ENCODE peak calls at places on chromosomes 16 and 17, in five cellular contexts. B is activated CD8-positive, alpha-beta T cell treated with anti-CD3 and anti-CD28 coated beads, Interleukin-2, amount 10 ng/mL, durations not matched to agents 7 days and 5 days; G is kidney; K is neuronal stem cell; M is effector memory CD4-positive, alpha-beta T cell. R is an unnamed sample.

GRCh38 chr17:78486228-78486802 is 90.9 kb downstream of the DNAH17 start:
- DNase-seq in B (no peak), G (no peak), K (no peak), M (no peak), R (no peak)

GRCh38 chr16:49203361-49203760 is 78.3 kb downstream of the CBLN1 start:
- DNase-seq in B (no peak), G (no peak), K (no peak), M (no peak), R (no peak)

GRCh38 chr16:22782299-22782698 is 31.7 kb upstream of the HS3ST2 start:
- DNase-seq in B (no peak), G (no peak), K (no peak), M (no peak), R (no peak)

GRCh38 chr17:45305532-45306087 is 11.2 kb downstream of the MAP3K14 start:
- DNase-seq in B (no peak), G (no peak), K (no peak), M (no peak), R (peak; percentile 53)

GRCh38 chr17:65589321-65589720 is 27.9 kb upstream of the AXIN2 start:
- DNase-seq in B (no peak), G (peak; percentile 29), K (no peak), M (no peak), R (no peak)

GRCh38 chr16:53968896-53969295 is 264.9 kb downstream of the FTO start:
- DNase-seq in B (no peak), G (no peak), K (no peak), M (no peak), R (no peak)

GRCh38 chr16:637081-638018 is 1.2 kb upstream of the METTL26 start:
- DNase-seq in B (peak; percentile 92), G (peak; percentile 98), K (no peak), M (peak; percentile 83), R (no peak)

GRCh38 chr16:2811703-2812471 is 5.2 kb upstream of the PRSS21 start:
- DNase-seq in B (no peak), G (no peak), K (no peak), M (no peak), R (no peak)

GRCh38 chr17:16322636-16323035 is 30.6 kb downstream of the CENPV start:
- DNase-seq in B (no peak), G (no peak), K (no peak), M (no peak), R (no peak)

GRCh38 chr16:48611329-48612137 is 1.6 kb upstream of the N4BP1 start:
- DNase-seq in B (peak; percentile 90), G (no peak), K (no peak), M (peak; percentile 83), R (no peak)

GRCh38 chr16:74837056-74837455 is 62.4 kb upstream of the FA2H start:
- DNase-seq in B (no peak), G (no peak), K (no peak), M (no peak), R (no peak)

GRCh38 chr16:9159839-9160550 is 68.6 kb downstream of the HAPSTR1 start:
- DNase-seq in B (peak; percentile 47), G (no peak), K (peak; percentile 63), M (no peak), R (peak; percentile 7)

GRCh38 chr17:77544347-77544746 is 403.6 kb downstream of the SEC14L1 start:
- DNase-seq in B (no peak), G (no peak), K (no peak), M (no peak), R (no peak)

GRCh38 chr17:7721612-7722011 is 4.1 kb downstream of the DNAH2 start:
- DNase-seq in B (no peak), G (no peak), K (no peak), M (no peak), R (no peak)

GRCh38 chr17:69874220-69874670 is 200.8 kb upstream of the KCNJ16 start:
- DNase-seq in B (no peak), G (no peak), K (no peak), M (no peak), R (peak; percentile 21)

GRCh38 chr16:55225972-55226542 is 97.9 kb upstream of the IRX6 start:
- DNase-seq in B (no peak), G (no peak), K (no peak), M (no peak), R (no peak)

GRCh38 chr16:87746178-87746577 is 19.6 kb downstream of the KLHDC4 start:
- DNase-seq in B (no peak), G (no peak), K (no peak), M (no peak), R (no peak)

GRCh38 chr17:35046740-35047283 is 16.7 kb downstream of the RFFL start:
- DNase-seq in B (peak; percentile 78), G (no peak), K (no peak), M (peak; percentile 38), R (no peak)

GRCh38 chr17:164536-165235 is 16.8 kb downstream of the DOC2B start:
- DNase-seq in B (peak; percentile 31), G (no peak), K (peak; percentile 66), M (no peak), R (peak; percentile 20)

GRCh38 chr16:7397901-7398300 is 65.3 kb downstream of the RBFOX1 start:
- DNase-seq in B (no peak), G (no peak), K (no peak), M (no peak), R (peak; percentile 89)

GRCh38 chr16:24036614-24037013 is 200.8 kb downstream of the PRKCB start:
- DNase-seq in B (peak; percentile 47), G (no peak), K (peak; percentile 36), M (peak; percentile 19), R (peak; percentile 26)

GRCh38 chr16:84084570-84085270 is 32.0 kb downstream of the MBTPS1 start:
- DNase-seq in B (peak; percentile 84), G (no peak), K (peak; percentile 48), M (peak; percentile 51), R (peak; percentile 53)

GRCh38 chr17:8785547-8786412 is 13.4 kb downstream of the MFSD6L start:
- DNase-seq in B (peak; percentile 71), G (peak; percentile 86), K (peak; percentile 81), M (peak; percentile 40), R (no peak)

GRCh38 chr17:79391808-79392233 is 219.0 kb downstream of the RBFOX3 start:
- DNase-seq in B (peak; percentile 73), G (peak; percentile 89), K (peak; percentile 85), M (peak; percentile 39), R (peak; percentile 35)

GRCh38 chr17:76382803-76383644 is 1.4 kb upstream of the SPHK1 start:
- DNase-seq in B (peak; percentile 84), G (peak; percentile 89), K (peak; percentile 82), M (peak; percentile 17), R (peak; percentile 49)

GRCh38 chr16:27355610-27356009 is 41.8 kb downstream of the IL4R start:
- DNase-seq in B (peak; percentile 46), G (no peak), K (no peak), M (peak; percentile 18), R (no peak)

GRCh38 chr16:53504161-53504663 is 1.2 kb upstream of the AKTIP start:
- DNase-seq in B (peak; percentile 45), G (peak; percentile 89), K (no peak), M (peak; percentile 31), R (peak; percentile 73)

GRCh38 chr16:89720520-89720858 is 209 bp downstream of the VPS9D1 start:
- DNase-seq in B (peak; percentile 39), G (peak; percentile 86), K (peak; percentile 63), M (no peak), R (no peak)

GRCh38 chr17:82094931-82095776 is 2.9 kb downstream of the FASN start:
- DNase-seq in B (no peak), G (peak; percentile 73), K (no peak), M (no peak), R (no peak)

GRCh38 chr16:21626659-21627277 is 25.6 kb downstream of the IGSF6 start:
- DNase-seq in B (peak; percentile 59), G (no peak), K (no peak), M (peak; percentile 19), R (peak; percentile 83)

GRCh38 chr16:83068686-83069085 is 441.9 kb downstream of the CDH13 start:
- DNase-seq in B (no peak), G (no peak), K (no peak), M (no peak), R (no peak)

GRCh38 chr17:83068641-83069570 is 10.5 kb upstream of the METRNL start:
- DNase-seq in B (peak; percentile 41), G (peak; percentile 73), K (no peak), M (no peak), R (no peak)

GRCh38 chr16:88881090-88881580 is 14.7 kb upstream of the PABPN1L start:
- DNase-seq in B (no peak), G (no peak), K (no peak), M (no peak), R (no peak)